ENCODE peak calls at places on chromosome 16, in four cellular contexts. C is NCI-H1105, U is HS-5, P is tibial nerve. T is an unnamed sample.

GRCh38 chr16:53745753-53746258 is 41.9 kb downstream of the FTO start:
- DNase-seq in C (no peak), U (peak; percentile 81), P (no peak), T (no peak)

GRCh38 chr16:14378131-14378551 is 251.9 kb downstream of the PARN start:
- DNase-seq in C (no peak), U (peak; percentile 63), P (no peak), T (no peak)

GRCh38 chr16:11105038-11105903 is 150.7 kb downstream of the SOCS1 start:
- DNase-seq in C (no peak), U (peak; percentile 91), P (peak; percentile 51), T (peak; percentile 72)

GRCh38 chr16:55019419-55020131 is 88.9 kb downstream of the IRX5 start:
- DNase-seq in C (no peak), U (no peak), P (no peak), T (no peak)

GRCh38 chr16:54422569-54422978 is 136.0 kb upstream of the IRX3 start:
- DNase-seq in C (no peak), U (peak; percentile 11), P (no peak), T (no peak)

GRCh38 chr16:53998024-53998810 is 288.4 kb downstream of the IRX3 start:
- DNase-seq in C (no peak), U (no peak), P (no peak), T (no peak)

GRCh38 chr16:11475896-11476630 is 110.7 kb downstream of the LITAF start:
- DNase-seq in C (no peak), U (no peak), P (no peak), T (no peak)

GRCh38 chr16:85055503-85056210 is 28.1 kb downstream of the KIAA0513 start:
- DNase-seq in C (no peak), U (no peak), P (peak; percentile 68), T (peak; percentile 77)

GRCh38 chr16:29900102-29900887 is at the start of gene ASPHD1:
- DNase-seq in C (peak; percentile 46), U (peak; percentile 74), P (peak; percentile 22), T (no peak)

GRCh38 chr16:80041399-80041798 is 440.9 kb upstream of the MAF start:
- DNase-seq in C (no peak), U (no peak), P (no peak), T (no peak)

GRCh38 chr16:27314161-27314723 is 468 bp downstream of the IL4R start:
- DNase-seq in C (no peak), U (peak; percentile 82), P (no peak), T (no peak)

GRCh38 chr16:890217-890616 is 80.6 kb downstream of the LMF1 start:
- DNase-seq in C (no peak), U (no peak), P (no peak), T (no peak)

GRCh38 chr16:14289692-14290340 is 218.7 kb downstream of the MRTFB start:
- DNase-seq in C (peak; percentile 36), U (no peak), P (no peak), T (no peak)

GRCh38 chr16:70433456-70434103 is 5.3 kb downstream of the ST3GAL2 start:
- DNase-seq in C (no peak), U (peak; percentile 45), P (no peak), T (no peak)

GRCh38 chr16:86604436-86605220 is 26.3 kb downstream of the FOXL1 start:
- DNase-seq in C (no peak), U (no peak), P (no peak), T (peak; percentile 8)

GRCh38 chr16:88195021-88195581 is 187.7 kb upstream of the ZNF469 start:
- DNase-seq in C (no peak), U (no peak), P (no peak), T (no peak)

GRCh38 chr16:84068041-84068440 is 25.4 kb upstream of the SLC38A8 start:
- DNase-seq in C (no peak), U (no peak), P (no peak), T (no peak)

GRCh38 chr16:87297918-87298631 is 19.1 kb downstream of the C16orf95 start:
- DNase-seq in C (no peak), U (no peak), P (peak; percentile 30), T (no peak)

GRCh38 chr16:15610369-15610871 is 32.5 kb downstream of the MARF1 start:
- DNase-seq in C (no peak), U (no peak), P (no peak), T (no peak)

GRCh38 chr16:84467256-84467655 is 37.2 kb downstream of the MEAK7 start:
- DNase-seq in C (no peak), U (no peak), P (no peak), T (no peak)

GRCh38 chr16:16004314-16004749 is 54.9 kb downstream of the ABCC1 start:
- DNase-seq in C (no peak), U (peak; percentile 82), P (no peak), T (no peak)

GRCh38 chr16:84478172-84478948 is 26.1 kb downstream of the MEAK7 start:
- DNase-seq in C (no peak), U (no peak), P (no peak), T (no peak)

GRCh38 chr16:88289549-88290344 is 93.0 kb upstream of the ZNF469 start:
- DNase-seq in C (no peak), U (no peak), P (no peak), T (no peak)

GRCh38 chr16:17571499-17572093 is 100.8 kb upstream of the XYLT1 start:
- DNase-seq in C (no peak), U (no peak), P (no peak), T (no peak)

GRCh38 chr16:24935336-24935735 is 79.8 kb downstream of the ARHGAP17 start:
- DNase-seq in C (no peak), U (no peak), P (no peak), T (no peak)

GRCh38 chr16:75267631-75268264 is 16.3 kb upstream of the BCAR1 start:
- DNase-seq in C (peak; percentile 47), U (peak; percentile 67), P (no peak), T (no peak)

GRCh38 chr16:13552062-13552959 is 367.6 kb upstream of the ERCC4 start:
- DNase-seq in C (no peak), U (no peak), P (no peak), T (no peak)

GRCh38 chr16:72934661-72935403 is 113.1 kb downstream of the ZFHX3 start:
- DNase-seq in C (no peak), U (no peak), P (peak; percentile 69), T (no peak)

GRCh38 chr16:85612191-85612800 is 826 bp upstream of the GSE1 start:
- DNase-seq in C (peak; percentile 36), U (peak; percentile 43), P (peak; percentile 46), T (no peak)